ENCODE peak calls at places on chromosomes 2 and 18, in nine cellular contexts. One of them, this sample, is unnamed.

GRCh38 chr2:45918816-45919655 is 267.6 kb downstream of the PRKCE start:
- DNase-seq in NCI-H1694 treated with DMSO at 0.1 percent for 48 hours: peak
- DNase-seq in SK-N-DZ: no peak
- DNase-seq in DMS79: peak
- DNase-seq in activated naive CD4-positive, alpha-beta T cell: no peak
- DNase-seq in ACHN: no peak
- DNase-seq in H7: no peak
- DNase-seq in activated T-cell treated with anti-CD3 and anti-CD28 coated beads for 24 hours: no peak
- DNase-seq in HT-29: peak
- DNase-seq in this sample: peak

GRCh38 chr2:13650586-13651180 is 933.9 kb downstream of the TRIB2 start:
- DNase-seq in ACHN: peak
- DNase-seq in DMS79: no peak
- DNase-seq in SK-N-DZ: peak
- DNase-seq in HT-29: peak
- DNase-seq in activated T-cell treated with anti-CD3 and anti-CD28 coated beads for 24 hours: no peak
- DNase-seq in H7: no peak
- DNase-seq in NCI-H1694 treated with DMSO at 0.1 percent for 48 hours: no peak
- DNase-seq in activated naive CD4-positive, alpha-beta T cell: no peak
- DNase-seq in this sample: no peak

GRCh38 chr2:2768476-2768875 is 437.4 kb upstream of the MYT1L start:
- DNase-seq in ACHN: no peak
- DNase-seq in DMS79: no peak
- DNase-seq in activated naive CD4-positive, alpha-beta T cell: no peak
- DNase-seq in NCI-H1694 treated with DMSO at 0.1 percent for 48 hours: no peak
- DNase-seq in activated T-cell treated with anti-CD3 and anti-CD28 coated beads for 24 hours: no peak
- DNase-seq in SK-N-DZ: no peak
- DNase-seq in HT-29: no peak
- DNase-seq in H7: no peak
- DNase-seq in this sample: no peak

GRCh38 chr2:127584516-127585033 is 49.1 kb downstream of the MYO7B start:
- DNase-seq in activated T-cell treated with anti-CD3 and anti-CD28 coated beads for 24 hours: no peak
- DNase-seq in ACHN: no peak
- DNase-seq in NCI-H1694 treated with DMSO at 0.1 percent for 48 hours: no peak
- DNase-seq in H7: peak
- DNase-seq in activated naive CD4-positive, alpha-beta T cell: no peak
- DNase-seq in DMS79: no peak
- DNase-seq in HT-29: no peak
- DNase-seq in SK-N-DZ: no peak
- DNase-seq in this sample: no peak

GRCh38 chr2:47437287-47437686 is 34.3 kb downstream of the MSH2 start:
- DNase-seq in DMS79: peak
- DNase-seq in HT-29: peak
- DNase-seq in activated naive CD4-positive, alpha-beta T cell: no peak
- DNase-seq in activated T-cell treated with anti-CD3 and anti-CD28 coated beads for 24 hours: no peak
- DNase-seq in SK-N-DZ: no peak
- DNase-seq in ACHN: peak
- DNase-seq in NCI-H1694 treated with DMSO at 0.1 percent for 48 hours: peak
- DNase-seq in H7: peak
- DNase-seq in this sample: peak

GRCh38 chr2:226832076-226832475 is 3.8 kb upstream of the RHBDD1 start:
- DNase-seq in SK-N-DZ: peak
- DNase-seq in DMS79: no peak
- DNase-seq in activated naive CD4-positive, alpha-beta T cell: no peak
- DNase-seq in activated T-cell treated with anti-CD3 and anti-CD28 coated beads for 24 hours: no peak
- DNase-seq in H7: no peak
- DNase-seq in HT-29: no peak
- DNase-seq in NCI-H1694 treated with DMSO at 0.1 percent for 48 hours: no peak
- DNase-seq in ACHN: no peak
- DNase-seq in this sample: no peak

GRCh38 chr2:128770143-128771080 is 451.7 kb upstream of the HS6ST1 start:
- DNase-seq in SK-N-DZ: no peak
- DNase-seq in ACHN: no peak
- DNase-seq in NCI-H1694 treated with DMSO at 0.1 percent for 48 hours: no peak
- DNase-seq in H7: peak
- DNase-seq in DMS79: no peak
- DNase-seq in activated naive CD4-positive, alpha-beta T cell: no peak
- DNase-seq in HT-29: no peak
- DNase-seq in activated T-cell treated with anti-CD3 and anti-CD28 coated beads for 24 hours: no peak
- DNase-seq in this sample: no peak

GRCh38 chr2:143559202-143559601 is 430.0 kb downstream of the ARHGAP15 start:
- DNase-seq in activated T-cell treated with anti-CD3 and anti-CD28 coated beads for 24 hours: no peak
- DNase-seq in H7: no peak
- DNase-seq in ACHN: no peak
- DNase-seq in activated naive CD4-positive, alpha-beta T cell: no peak
- DNase-seq in SK-N-DZ: peak
- DNase-seq in HT-29: no peak
- DNase-seq in NCI-H1694 treated with DMSO at 0.1 percent for 48 hours: no peak
- DNase-seq in DMS79: no peak
- DNase-seq in this sample: no peak

GRCh38 chr18:13629841-13630747 is 96.3 kb downstream of the FAM210A start:
- DNase-seq in DMS79: peak
- DNase-seq in activated T-cell treated with anti-CD3 and anti-CD28 coated beads for 24 hours: peak
- DNase-seq in SK-N-DZ: peak
- DNase-seq in NCI-H1694 treated with DMSO at 0.1 percent for 48 hours: peak
- DNase-seq in activated naive CD4-positive, alpha-beta T cell: no peak
- DNase-seq in H7: peak
- DNase-seq in ACHN: peak
- DNase-seq in HT-29: peak
- DNase-seq in this sample: peak

GRCh38 chr2:215293879-215294278 is 18.0 kb upstream of the ATIC start:
- DNase-seq in DMS79: no peak
- DNase-seq in SK-N-DZ: no peak
- DNase-seq in activated naive CD4-positive, alpha-beta T cell: no peak
- DNase-seq in ACHN: no peak
- DNase-seq in activated T-cell treated with anti-CD3 and anti-CD28 coated beads for 24 hours: no peak
- DNase-seq in HT-29: no peak
- DNase-seq in NCI-H1694 treated with DMSO at 0.1 percent for 48 hours: no peak
- DNase-seq in H7: no peak
- DNase-seq in this sample: no peak

GRCh38 chr2:177172034-177172880 is 40.3 kb upstream of the HNRNPA3 start:
- DNase-seq in ACHN: peak
- DNase-seq in NCI-H1694 treated with DMSO at 0.1 percent for 48 hours: no peak
- DNase-seq in SK-N-DZ: no peak
- DNase-seq in activated naive CD4-positive, alpha-beta T cell: no peak
- DNase-seq in DMS79: no peak
- DNase-seq in activated T-cell treated with anti-CD3 and anti-CD28 coated beads for 24 hours: no peak
- DNase-seq in H7: no peak
- DNase-seq in HT-29: no peak
- DNase-seq in this sample: no peak

GRCh38 chr18:78686976-78687685 is 292.5 kb upstream of the SALL3 start:
- DNase-seq in activated T-cell treated with anti-CD3 and anti-CD28 coated beads for 24 hours: no peak
- DNase-seq in SK-N-DZ: no peak
- DNase-seq in H7: no peak
- DNase-seq in NCI-H1694 treated with DMSO at 0.1 percent for 48 hours: no peak
- DNase-seq in DMS79: no peak
- DNase-seq in HT-29: no peak
- DNase-seq in activated naive CD4-positive, alpha-beta T cell: no peak
- DNase-seq in ACHN: no peak
- DNase-seq in this sample: no peak

GRCh38 chr2:239716536-239717318 is 308.4 kb downstream of the NDUFA10 start:
- DNase-seq in H7: no peak
- DNase-seq in DMS79: no peak
- DNase-seq in activated naive CD4-positive, alpha-beta T cell: no peak
- DNase-seq in SK-N-DZ: no peak
- DNase-seq in ACHN: no peak
- DNase-seq in activated T-cell treated with anti-CD3 and anti-CD28 coated beads for 24 hours: no peak
- DNase-seq in NCI-H1694 treated with DMSO at 0.1 percent for 48 hours: no peak
- DNase-seq in HT-29: no peak
- DNase-seq in this sample: no peak

GRCh38 chr2:215290980-215291599 is 20.8 kb upstream of the ATIC start:
- DNase-seq in H7: no peak
- DNase-seq in HT-29: no peak
- DNase-seq in NCI-H1694 treated with DMSO at 0.1 percent for 48 hours: no peak
- DNase-seq in activated T-cell treated with anti-CD3 and anti-CD28 coated beads for 24 hours: no peak
- DNase-seq in DMS79: no peak
- DNase-seq in SK-N-DZ: no peak
- DNase-seq in activated naive CD4-positive, alpha-beta T cell: no peak
- DNase-seq in ACHN: no peak
- DNase-seq in this sample: no peak

GRCh38 chr2:182715121-182715895 is 749 bp upstream of the DNAJC10 start:
- DNase-seq in HT-29: peak
- DNase-seq in activated naive CD4-positive, alpha-beta T cell: no peak
- DNase-seq in DMS79: no peak
- DNase-seq in NCI-H1694 treated with DMSO at 0.1 percent for 48 hours: no peak
- DNase-seq in SK-N-DZ: no peak
- DNase-seq in ACHN: peak
- DNase-seq in H7: no peak
- DNase-seq in activated T-cell treated with anti-CD3 and anti-CD28 coated beads for 24 hours: no peak
- DNase-seq in this sample: no peak

GRCh38 chr2:85323351-85323987 is 4.3 kb downstream of the TGOLN2 start:
- DNase-seq in H7: no peak
- DNase-seq in HT-29: no peak
- DNase-seq in NCI-H1694 treated with DMSO at 0.1 percent for 48 hours: no peak
- DNase-seq in ACHN: no peak
- DNase-seq in DMS79: no peak
- DNase-seq in SK-N-DZ: no peak
- DNase-seq in activated naive CD4-positive, alpha-beta T cell: no peak
- DNase-seq in activated T-cell treated with anti-CD3 and anti-CD28 coated beads for 24 hours: no peak
- DNase-seq in this sample: no peak

GRCh38 chr2:42882756-42883155 is 90.4 kb upstream of the HAAO start:
- DNase-seq in H7: no peak
- DNase-seq in SK-N-DZ: no peak
- DNase-seq in activated naive CD4-positive, alpha-beta T cell: no peak
- DNase-seq in activated T-cell treated with anti-CD3 and anti-CD28 coated beads for 24 hours: no peak
- DNase-seq in ACHN: no peak
- DNase-seq in HT-29: no peak
- DNase-seq in DMS79: no peak
- DNase-seq in NCI-H1694 treated with DMSO at 0.1 percent for 48 hours: no peak
- DNase-seq in this sample: no peak

GRCh38 chr2:135997380-135997779 is 12.0 kb upstream of the DARS1 start:
- DNase-seq in activated T-cell treated with anti-CD3 and anti-CD28 coated beads for 24 hours: no peak
- DNase-seq in activated naive CD4-positive, alpha-beta T cell: no peak
- DNase-seq in NCI-H1694 treated with DMSO at 0.1 percent for 48 hours: no peak
- DNase-seq in HT-29: no peak
- DNase-seq in DMS79: no peak
- DNase-seq in SK-N-DZ: peak
- DNase-seq in H7: peak
- DNase-seq in ACHN: peak
- DNase-seq in this sample: no peak

GRCh38 chr2:26552641-26553040 is 74.7 kb upstream of the OTOF start:
- DNase-seq in activated T-cell treated with anti-CD3 and anti-CD28 coated beads for 24 hours: no peak
- DNase-seq in HT-29: no peak
- DNase-seq in H7: no peak
- DNase-seq in SK-N-DZ: no peak
- DNase-seq in NCI-H1694 treated with DMSO at 0.1 percent for 48 hours: no peak
- DNase-seq in DMS79: no peak
- DNase-seq in ACHN: no peak
- DNase-seq in activated naive CD4-positive, alpha-beta T cell: no peak
- DNase-seq in this sample: no peak

GRCh38 chr2:170221317-170222288 is 43.7 kb downstream of the MYO3B start:
- DNase-seq in activated naive CD4-positive, alpha-beta T cell: no peak
- DNase-seq in HT-29: no peak
- DNase-seq in activated T-cell treated with anti-CD3 and anti-CD28 coated beads for 24 hours: no peak
- DNase-seq in NCI-H1694 treated with DMSO at 0.1 percent for 48 hours: peak
- DNase-seq in ACHN: peak
- DNase-seq in DMS79: no peak
- DNase-seq in SK-N-DZ: no peak
- DNase-seq in H7: no peak
- DNase-seq in this sample: no peak

GRCh38 chr18:68841301-68841700 is 43.4 kb downstream of the CCDC102B start:
- DNase-seq in activated naive CD4-positive, alpha-beta T cell: no peak
- DNase-seq in ACHN: peak
- DNase-seq in H7: no peak
- DNase-seq in activated T-cell treated with anti-CD3 and anti-CD28 coated beads for 24 hours: no peak
- DNase-seq in DMS79: no peak
- DNase-seq in NCI-H1694 treated with DMSO at 0.1 percent for 48 hours: no peak
- DNase-seq in HT-29: no peak
- DNase-seq in SK-N-DZ: no peak
- DNase-seq in this sample: no peak

GRCh38 chr2:226002438-226002837 is 602.9 kb downstream of the NYAP2 start:
- DNase-seq in H7: no peak
- DNase-seq in SK-N-DZ: no peak
- DNase-seq in HT-29: peak
- DNase-seq in ACHN: peak
- DNase-seq in NCI-H1694 treated with DMSO at 0.1 percent for 48 hours: no peak
- DNase-seq in activated T-cell treated with anti-CD3 and anti-CD28 coated beads for 24 hours: no peak
- DNase-seq in activated naive CD4-positive, alpha-beta T cell: no peak
- DNase-seq in DMS79: no peak
- DNase-seq in this sample: no peak

GRCh38 chr2:241050624-241051577 is 51.2 kb downstream of the MTERF4 start:
- DNase-seq in ACHN: no peak
- DNase-seq in DMS79: no peak
- DNase-seq in H7: no peak
- DNase-seq in SK-N-DZ: no peak
- DNase-seq in NCI-H1694 treated with DMSO at 0.1 percent for 48 hours: no peak
- DNase-seq in HT-29: no peak
- DNase-seq in activated T-cell treated with anti-CD3 and anti-CD28 coated beads for 24 hours: no peak
- DNase-seq in activated naive CD4-positive, alpha-beta T cell: no peak
- DNase-seq in this sample: no peak

GRCh38 chr18:29328932-29329331 is 1152.0 kb upstream of the CDH2 start:
- DNase-seq in activated T-cell treated with anti-CD3 and anti-CD28 coated beads for 24 hours: no peak
- DNase-seq in H7: no peak
- DNase-seq in activated naive CD4-positive, alpha-beta T cell: no peak
- DNase-seq in DMS79: no peak
- DNase-seq in HT-29: no peak
- DNase-seq in NCI-H1694 treated with DMSO at 0.1 percent for 48 hours: no peak
- DNase-seq in ACHN: no peak
- DNase-seq in SK-N-DZ: no peak
- DNase-seq in this sample: no peak

GRCh38 chr2:44124502-44124901 is 44.2 kb upstream of the PPM1B start:
- DNase-seq in activated naive CD4-positive, alpha-beta T cell: no peak
- DNase-seq in NCI-H1694 treated with DMSO at 0.1 percent for 48 hours: no peak
- DNase-seq in activated T-cell treated with anti-CD3 and anti-CD28 coated beads for 24 hours: no peak
- DNase-seq in H7: no peak
- DNase-seq in SK-N-DZ: no peak
- DNase-seq in HT-29: no peak
- DNase-seq in DMS79: no peak
- DNase-seq in ACHN: no peak
- DNase-seq in this sample: no peak

GRCh38 chr2:7962191-7962590 is 719.7 kb upstream of the ID2 start:
- DNase-seq in H7: peak
- DNase-seq in DMS79: no peak
- DNase-seq in SK-N-DZ: no peak
- DNase-seq in ACHN: no peak
- DNase-seq in activated naive CD4-positive, alpha-beta T cell: no peak
- DNase-seq in HT-29: no peak
- DNase-seq in activated T-cell treated with anti-CD3 and anti-CD28 coated beads for 24 hours: no peak
- DNase-seq in NCI-H1694 treated with DMSO at 0.1 percent for 48 hours: no peak
- DNase-seq in this sample: no peak

GRCh38 chr18:2351126-2351850 is 220.0 kb downstream of the METTL4 start:
- DNase-seq in DMS79: no peak
- DNase-seq in ACHN: no peak
- DNase-seq in H7: no peak
- DNase-seq in HT-29: no peak
- DNase-seq in activated naive CD4-positive, alpha-beta T cell: no peak
- DNase-seq in SK-N-DZ: no peak
- DNase-seq in NCI-H1694 treated with DMSO at 0.1 percent for 48 hours: no peak
- DNase-seq in activated T-cell treated with anti-CD3 and anti-CD28 coated beads for 24 hours: no peak
- DNase-seq in this sample: no peak

GRCh38 chr2:159317392-159318088 is 31.0 kb upstream of the WDSUB1 start:
- DNase-seq in DMS79: no peak
- DNase-seq in ACHN: no peak
- DNase-seq in activated naive CD4-positive, alpha-beta T cell: no peak
- DNase-seq in activated T-cell treated with anti-CD3 and anti-CD28 coated beads for 24 hours: no peak
- DNase-seq in NCI-H1694 treated with DMSO at 0.1 percent for 48 hours: no peak
- DNase-seq in H7: no peak
- DNase-seq in HT-29: no peak
- DNase-seq in SK-N-DZ: no peak
- DNase-seq in this sample: no peak

GRCh38 chr2:65063426-65063825 is 7.2 kb downstream of the CEP68 start:
- DNase-seq in DMS79: no peak
- DNase-seq in HT-29: no peak
- DNase-seq in NCI-H1694 treated with DMSO at 0.1 percent for 48 hours: no peak
- DNase-seq in SK-N-DZ: no peak
- DNase-seq in H7: peak
- DNase-seq in activated naive CD4-positive, alpha-beta T cell: no peak
- DNase-seq in activated T-cell treated with anti-CD3 and anti-CD28 coated beads for 24 hours: no peak
- DNase-seq in ACHN: no peak
- DNase-seq in this sample: no peak

GRCh38 chr2:224881846-224882245 is 160.4 kb downstream of the DOCK10 start:
- DNase-seq in activated T-cell treated with anti-CD3 and anti-CD28 coated beads for 24 hours: no peak
- DNase-seq in SK-N-DZ: no peak
- DNase-seq in NCI-H1694 treated with DMSO at 0.1 percent for 48 hours: no peak
- DNase-seq in ACHN: peak
- DNase-seq in HT-29: no peak
- DNase-seq in DMS79: no peak
- DNase-seq in activated naive CD4-positive, alpha-beta T cell: no peak
- DNase-seq in H7: no peak
- DNase-seq in this sample: no peak

GRCh38 chr2:232456296-232457120 is 555 bp downstream of the ALPI start:
- DNase-seq in activated naive CD4-positive, alpha-beta T cell: no peak
- DNase-seq in activated T-cell treated with anti-CD3 and anti-CD28 coated beads for 24 hours: no peak
- DNase-seq in SK-N-DZ: no peak
- DNase-seq in ACHN: no peak
- DNase-seq in H7: peak
- DNase-seq in NCI-H1694 treated with DMSO at 0.1 percent for 48 hours: no peak
- DNase-seq in HT-29: no peak
- DNase-seq in DMS79: no peak
- DNase-seq in this sample: no peak